ENCODE peak calls at places on chromosome 3, in eight cellular contexts. One of them, this sample, is unnamed.

GRCh38 chr3:4680881-4681300 is 187.7 kb downstream of the ITPR1 start:
- DNase-seq in activated CD8-positive, alpha-beta memory T cell treated with anti-CD3 and anti-CD28 coated beads for 48 hours: no peak
- DNase-seq in stimulated activated CD8-positive, alpha-beta memory T cell treated with anti-CD3 and anti-CD28 coated beads, Interleukin-7, amount 100 ng/mL, for 1 hour: no peak
- DNase-seq in cardiac muscle cell: no peak
- DNase-seq in posterior cingulate gyrus: no peak
- DNase-seq in psoas muscle: no peak
- DNase-seq in GM12865: no peak
- DNase-seq in NCI-H460: no peak
- DNase-seq in this sample: no peak

GRCh38 chr3:13495921-13496723 is 16.0 kb downstream of the HDAC11 start:
- DNase-seq in activated CD8-positive, alpha-beta memory T cell treated with anti-CD3 and anti-CD28 coated beads for 48 hours: peak
- DNase-seq in stimulated activated CD8-positive, alpha-beta memory T cell treated with anti-CD3 and anti-CD28 coated beads, Interleukin-7, amount 100 ng/mL, for 1 hour: peak
- DNase-seq in cardiac muscle cell: peak
- DNase-seq in posterior cingulate gyrus: peak
- DNase-seq in psoas muscle: peak
- DNase-seq in GM12865: peak
- DNase-seq in NCI-H460: peak
- DNase-seq in this sample: peak

GRCh38 chr3:16849795-16850194 is 35.0 kb upstream of the PLCL2 start:
- DNase-seq in activated CD8-positive, alpha-beta memory T cell treated with anti-CD3 and anti-CD28 coated beads for 48 hours: no peak
- DNase-seq in stimulated activated CD8-positive, alpha-beta memory T cell treated with anti-CD3 and anti-CD28 coated beads, Interleukin-7, amount 100 ng/mL, for 1 hour: no peak
- DNase-seq in cardiac muscle cell: no peak
- DNase-seq in posterior cingulate gyrus: no peak
- DNase-seq in psoas muscle: no peak
- DNase-seq in GM12865: no peak
- DNase-seq in NCI-H460: no peak
- DNase-seq in this sample: peak

GRCh38 chr3:124574012-124574411 is 156.2 kb upstream of the UMPS start:
- DNase-seq in activated CD8-positive, alpha-beta memory T cell treated with anti-CD3 and anti-CD28 coated beads for 48 hours: no peak
- DNase-seq in stimulated activated CD8-positive, alpha-beta memory T cell treated with anti-CD3 and anti-CD28 coated beads, Interleukin-7, amount 100 ng/mL, for 1 hour: no peak
- DNase-seq in cardiac muscle cell: no peak
- DNase-seq in posterior cingulate gyrus: no peak
- DNase-seq in psoas muscle: no peak
- DNase-seq in GM12865: no peak
- DNase-seq in NCI-H460: no peak
- DNase-seq in this sample: no peak

GRCh38 chr3:30282052-30282708 is 324.2 kb upstream of the TGFBR2 start:
- DNase-seq in activated CD8-positive, alpha-beta memory T cell treated with anti-CD3 and anti-CD28 coated beads for 48 hours: no peak
- DNase-seq in stimulated activated CD8-positive, alpha-beta memory T cell treated with anti-CD3 and anti-CD28 coated beads, Interleukin-7, amount 100 ng/mL, for 1 hour: no peak
- DNase-seq in cardiac muscle cell: no peak
- DNase-seq in posterior cingulate gyrus: no peak
- DNase-seq in psoas muscle: no peak
- DNase-seq in GM12865: no peak
- DNase-seq in NCI-H460: no peak
- DNase-seq in this sample: no peak

GRCh38 chr3:53092216-53092615 is 38.0 kb downstream of the RFT1 start:
- DNase-seq in activated CD8-positive, alpha-beta memory T cell treated with anti-CD3 and anti-CD28 coated beads for 48 hours: no peak
- DNase-seq in stimulated activated CD8-positive, alpha-beta memory T cell treated with anti-CD3 and anti-CD28 coated beads, Interleukin-7, amount 100 ng/mL, for 1 hour: no peak
- DNase-seq in cardiac muscle cell: no peak
- DNase-seq in posterior cingulate gyrus: no peak
- DNase-seq in psoas muscle: no peak
- DNase-seq in GM12865: no peak
- DNase-seq in NCI-H460: no peak
- DNase-seq in this sample: no peak

GRCh38 chr3:98733778-98734281 is 29.3 kb upstream of the ST3GAL6 start:
- DNase-seq in activated CD8-positive, alpha-beta memory T cell treated with anti-CD3 and anti-CD28 coated beads for 48 hours: no peak
- DNase-seq in stimulated activated CD8-positive, alpha-beta memory T cell treated with anti-CD3 and anti-CD28 coated beads, Interleukin-7, amount 100 ng/mL, for 1 hour: no peak
- DNase-seq in cardiac muscle cell: peak
- DNase-seq in posterior cingulate gyrus: no peak
- DNase-seq in psoas muscle: no peak
- DNase-seq in GM12865: peak
- DNase-seq in NCI-H460: no peak
- DNase-seq in this sample: no peak

GRCh38 chr3:115388166-115388565 is 235.1 kb upstream of the GAP43 start:
- DNase-seq in activated CD8-positive, alpha-beta memory T cell treated with anti-CD3 and anti-CD28 coated beads for 48 hours: no peak
- DNase-seq in stimulated activated CD8-positive, alpha-beta memory T cell treated with anti-CD3 and anti-CD28 coated beads, Interleukin-7, amount 100 ng/mL, for 1 hour: no peak
- DNase-seq in cardiac muscle cell: no peak
- DNase-seq in posterior cingulate gyrus: no peak
- DNase-seq in psoas muscle: no peak
- DNase-seq in GM12865: no peak
- DNase-seq in NCI-H460: no peak
- DNase-seq in this sample: no peak

GRCh38 chr3:13509066-13509815 is 29.1 kb downstream of the HDAC11 start:
- DNase-seq in activated CD8-positive, alpha-beta memory T cell treated with anti-CD3 and anti-CD28 coated beads for 48 hours: no peak
- DNase-seq in stimulated activated CD8-positive, alpha-beta memory T cell treated with anti-CD3 and anti-CD28 coated beads, Interleukin-7, amount 100 ng/mL, for 1 hour: no peak
- DNase-seq in cardiac muscle cell: no peak
- DNase-seq in posterior cingulate gyrus: no peak
- DNase-seq in psoas muscle: no peak
- DNase-seq in GM12865: no peak
- DNase-seq in NCI-H460: no peak
- DNase-seq in this sample: no peak

GRCh38 chr3:133941390-133941789 is 45.7 kb upstream of the RAB6B start:
- DNase-seq in activated CD8-positive, alpha-beta memory T cell treated with anti-CD3 and anti-CD28 coated beads for 48 hours: no peak
- DNase-seq in stimulated activated CD8-positive, alpha-beta memory T cell treated with anti-CD3 and anti-CD28 coated beads, Interleukin-7, amount 100 ng/mL, for 1 hour: no peak
- DNase-seq in cardiac muscle cell: peak
- DNase-seq in posterior cingulate gyrus: no peak
- DNase-seq in psoas muscle: no peak
- DNase-seq in GM12865: no peak
- DNase-seq in NCI-H460: no peak
- DNase-seq in this sample: no peak

GRCh38 chr3:9902372-9903237 is at the start of gene IL17RE:
- DNase-seq in activated CD8-positive, alpha-beta memory T cell treated with anti-CD3 and anti-CD28 coated beads for 48 hours: no peak
- DNase-seq in stimulated activated CD8-positive, alpha-beta memory T cell treated with anti-CD3 and anti-CD28 coated beads, Interleukin-7, amount 100 ng/mL, for 1 hour: no peak
- DNase-seq in cardiac muscle cell: no peak
- DNase-seq in posterior cingulate gyrus: no peak
- DNase-seq in psoas muscle: no peak
- DNase-seq in GM12865: no peak
- DNase-seq in NCI-H460: no peak
- DNase-seq in this sample: no peak

GRCh38 chr3:108064293-108064887 is 26.4 kb downstream of the CD47 start:
- DNase-seq in activated CD8-positive, alpha-beta memory T cell treated with anti-CD3 and anti-CD28 coated beads for 48 hours: no peak
- DNase-seq in stimulated activated CD8-positive, alpha-beta memory T cell treated with anti-CD3 and anti-CD28 coated beads, Interleukin-7, amount 100 ng/mL, for 1 hour: no peak
- DNase-seq in cardiac muscle cell: no peak
- DNase-seq in posterior cingulate gyrus: no peak
- DNase-seq in psoas muscle: no peak
- DNase-seq in GM12865: no peak
- DNase-seq in NCI-H460: no peak
- DNase-seq in this sample: no peak

GRCh38 chr3:77464106-77464688 is 424.3 kb downstream of the ROBO2 start:
- DNase-seq in activated CD8-positive, alpha-beta memory T cell treated with anti-CD3 and anti-CD28 coated beads for 48 hours: no peak
- DNase-seq in stimulated activated CD8-positive, alpha-beta memory T cell treated with anti-CD3 and anti-CD28 coated beads, Interleukin-7, amount 100 ng/mL, for 1 hour: no peak
- DNase-seq in cardiac muscle cell: no peak
- DNase-seq in posterior cingulate gyrus: no peak
- DNase-seq in psoas muscle: no peak
- DNase-seq in GM12865: no peak
- DNase-seq in NCI-H460: no peak
- DNase-seq in this sample: no peak

GRCh38 chr3:18134386-18135082 is 290.6 kb downstream of the SATB1 start:
- DNase-seq in activated CD8-positive, alpha-beta memory T cell treated with anti-CD3 and anti-CD28 coated beads for 48 hours: no peak
- DNase-seq in stimulated activated CD8-positive, alpha-beta memory T cell treated with anti-CD3 and anti-CD28 coated beads, Interleukin-7, amount 100 ng/mL, for 1 hour: no peak
- DNase-seq in cardiac muscle cell: no peak
- DNase-seq in posterior cingulate gyrus: no peak
- DNase-seq in psoas muscle: no peak
- DNase-seq in GM12865: no peak
- DNase-seq in NCI-H460: no peak
- DNase-seq in this sample: no peak

GRCh38 chr3:21260507-21260906 is 490.5 kb downstream of the ZNF385D start:
- DNase-seq in activated CD8-positive, alpha-beta memory T cell treated with anti-CD3 and anti-CD28 coated beads for 48 hours: no peak
- DNase-seq in stimulated activated CD8-positive, alpha-beta memory T cell treated with anti-CD3 and anti-CD28 coated beads, Interleukin-7, amount 100 ng/mL, for 1 hour: no peak
- DNase-seq in cardiac muscle cell: no peak
- DNase-seq in posterior cingulate gyrus: no peak
- DNase-seq in psoas muscle: no peak
- DNase-seq in GM12865: no peak
- DNase-seq in NCI-H460: no peak
- DNase-seq in this sample: no peak